ENCODE peak calls at places on chromosomes 3 and 15, in six cellular contexts. R is OCI-LY7, L is GM12865, W is HFF-Myc, G is transverse colon, D is heart left ventricle. Z is an unnamed sample.

GRCh38 chr3:197456271-197457091 is 99.3 kb downstream of the BDH1 start:
- DNase-seq in L (peak), R (no peak), W (peak), G (peak), D (peak), Z (peak)

GRCh38 chr3:24004171-24004938 is 59.3 kb downstream of the NR1D2 start:
- DNase-seq in L (peak), G (no peak), R (no peak), W (no peak), D (no peak), Z (no peak)

GRCh38 chr3:169623971-169624370 is 39.5 kb downstream of the MECOM start:
- DNase-seq in R (no peak), D (no peak), L (no peak), W (no peak), G (no peak), Z (no peak)

GRCh38 chr3:66393486-66394260 is 107.1 kb downstream of the LRIG1 start:
- DNase-seq in R (peak), G (no peak), W (no peak), D (no peak), L (peak), Z (no peak)

GRCh38 chr3:120171134-120171863 is 77.1 kb upstream of the GSK3B start:
- DNase-seq in R (no peak), W (no peak), D (no peak), L (no peak), G (no peak), Z (no peak)

GRCh38 chr3:42755681-42756578 is 17.1 kb downstream of the CCDC13 start:
- DNase-seq in L (peak), D (no peak), R (peak), G (peak), W (no peak), Z (peak)

GRCh38 chr15:41791970-41792637 is 17.8 kb downstream of the MAPKBP1 start:
- DNase-seq in W (no peak), R (no peak), L (no peak), G (no peak), D (no peak), Z (no peak)

GRCh38 chr3:133734305-133734704 is 11.9 kb upstream of the TF start:
- DNase-seq in L (no peak), D (no peak), W (no peak), R (no peak), G (no peak), Z (no peak)

GRCh38 chr15:26113296-26113695 is 250.2 kb upstream of the ATP10A start:
- DNase-seq in G (no peak), L (no peak), R (no peak), W (no peak), D (no peak), Z (no peak)

DNA sequence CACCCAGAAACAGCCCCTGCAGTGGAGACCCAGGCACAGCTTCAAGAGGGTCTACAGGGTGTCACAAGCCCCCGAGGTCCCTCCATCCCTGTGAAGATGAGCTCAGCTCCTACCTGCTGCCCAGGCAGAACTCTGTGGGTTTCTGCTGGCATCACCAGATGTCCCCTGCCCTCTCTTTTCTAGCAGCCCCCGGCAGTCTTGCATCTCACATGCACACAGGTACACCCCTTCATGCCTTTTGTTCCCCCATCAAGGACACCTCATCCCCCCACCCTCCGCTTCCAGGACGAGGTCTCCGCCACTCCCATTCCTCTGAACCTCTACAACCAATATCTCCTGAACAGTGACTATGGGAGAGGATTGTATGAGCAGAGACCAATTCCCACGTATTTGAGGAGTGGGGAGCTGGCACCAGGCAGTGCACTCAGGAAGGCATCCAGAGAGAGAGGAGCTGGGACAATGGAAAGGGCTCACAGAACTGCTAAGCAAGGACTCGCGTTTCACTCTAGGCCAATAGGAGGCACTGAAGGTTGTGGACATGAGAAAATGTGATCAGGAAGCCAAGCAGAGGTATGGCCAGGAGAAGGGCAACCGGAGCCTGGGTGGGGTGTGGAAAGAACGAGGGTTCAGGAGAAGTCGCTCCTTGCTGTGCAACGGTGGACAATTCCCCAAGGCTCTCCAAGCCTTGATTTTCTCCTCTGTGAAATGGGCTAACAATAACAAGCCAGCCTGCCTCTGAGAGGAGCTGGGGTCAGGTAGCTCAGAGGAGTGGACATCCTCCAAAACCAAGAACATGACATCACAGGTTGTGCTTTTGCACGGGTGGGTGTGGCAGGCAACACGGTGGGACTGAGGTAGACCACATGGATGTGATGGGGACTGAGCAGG is 115.2 kb downstream of the CHSY1 start:
- DNase-seq in W (no peak), L (no peak), G (no peak), R (no peak), D (no peak), Z (no peak)
- H3K4me3 ChIP-seq in W (no peak), L (no peak), G (no peak), R (no peak), D (no peak), Z (no peak)

GRCh38 chr15:89175617-89176191 is 45.7 kb downstream of the RLBP1 start:
- DNase-seq in W (no peak), L (no peak), R (no peak), D (no peak), G (no peak), Z (no peak)

GRCh38 chr15:89178307-89178977 is 42.9 kb downstream of the RLBP1 start:
- DNase-seq in L (peak), D (no peak), R (no peak), G (no peak), W (no peak), Z (no peak)

GRCh38 chr15:89174476-89174875 is 46.9 kb downstream of the RLBP1 start:
- DNase-seq in R (no peak), L (no peak), G (no peak), D (no peak), W (no peak), Z (no peak)

GRCh38 chr15:89177633-89178306 is 43.6 kb downstream of the RLBP1 start:
- DNase-seq in R (peak), W (peak), D (peak), L (peak), G (peak), Z (peak)

GRCh38 chr15:89177116-89177515 is 44.3 kb downstream of the RLBP1 start:
- DNase-seq in W (no peak), L (no peak), D (no peak), G (no peak), R (no peak), Z (no peak)
- H3K4me3 ChIP-seq in W (no peak), L (no peak), D (no peak), G (no peak), R (no peak), Z (no peak)

GRCh38 chr15:66388057-66388363 is 1.3 kb downstream of the MAP2K1 start:
- DNase-seq in D (no peak), L (no peak), R (peak), G (no peak), W (no peak), Z (no peak)

GRCh38 chr15:66389859-66390382 is 3.2 kb downstream of the MAP2K1 start:
- DNase-seq in L (peak), W (no peak), D (no peak), G (no peak), R (peak), Z (no peak)

GRCh38 chr15:66390670-66391069 is 4.0 kb downstream of the MAP2K1 start:
- DNase-seq in L (peak), G (peak), R (peak), W (no peak), D (no peak), Z (no peak)

GRCh38 chr15:66388576-66388975 is 1.9 kb downstream of the MAP2K1 start:
- DNase-seq in L (peak), W (no peak), G (no peak), D (no peak), R (peak), Z (no peak)

GRCh38 chr15:66389098-66389858 is 2.6 kb downstream of the MAP2K1 start:
- DNase-seq in G (no peak), R (peak), L (peak), D (no peak), W (no peak), Z (no peak)
- H3K4me3 ChIP-seq in G (no peak), R (peak), L (peak), D (no peak), W (no peak), Z (no peak)

DNA sequence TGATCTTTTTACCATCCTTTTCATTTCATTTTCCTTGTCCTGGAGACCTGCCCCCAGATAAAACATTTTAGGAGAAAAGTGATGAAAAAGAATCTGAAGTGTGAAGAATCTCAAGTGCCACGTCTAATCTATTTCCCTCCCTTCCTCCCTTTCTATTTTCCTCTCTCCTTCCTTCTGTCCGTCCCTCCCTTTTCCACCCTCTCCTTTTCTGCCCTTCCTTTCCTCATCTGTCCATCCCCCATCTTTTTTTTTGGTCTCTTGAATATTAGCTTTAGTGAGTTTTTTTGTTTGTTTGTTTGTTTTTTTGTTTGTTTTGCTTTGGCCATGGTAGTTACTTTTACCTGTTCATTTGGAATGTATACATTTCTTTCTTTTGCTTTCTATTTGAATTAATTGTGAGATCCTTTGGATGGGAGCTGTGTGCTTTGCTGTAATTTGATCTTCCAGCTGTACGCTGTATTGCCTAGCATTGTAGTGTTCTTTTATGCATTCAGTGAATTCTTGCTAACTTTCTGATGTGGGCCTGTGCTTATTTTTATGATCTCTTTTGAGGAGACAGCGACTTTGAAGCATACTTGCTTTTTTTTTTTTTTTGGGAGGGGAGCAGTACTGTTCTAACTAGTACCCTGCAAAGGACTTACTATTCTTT is 19.2 kb downstream of the CDIN1 start:
- DNase-seq in W (no peak), D (no peak), R (no peak), G (no peak), L (no peak), Z (no peak)
- H3K4me3 ChIP-seq in W (no peak), D (no peak), R (no peak), G (no peak), L (no peak), Z (no peak)

DNA sequence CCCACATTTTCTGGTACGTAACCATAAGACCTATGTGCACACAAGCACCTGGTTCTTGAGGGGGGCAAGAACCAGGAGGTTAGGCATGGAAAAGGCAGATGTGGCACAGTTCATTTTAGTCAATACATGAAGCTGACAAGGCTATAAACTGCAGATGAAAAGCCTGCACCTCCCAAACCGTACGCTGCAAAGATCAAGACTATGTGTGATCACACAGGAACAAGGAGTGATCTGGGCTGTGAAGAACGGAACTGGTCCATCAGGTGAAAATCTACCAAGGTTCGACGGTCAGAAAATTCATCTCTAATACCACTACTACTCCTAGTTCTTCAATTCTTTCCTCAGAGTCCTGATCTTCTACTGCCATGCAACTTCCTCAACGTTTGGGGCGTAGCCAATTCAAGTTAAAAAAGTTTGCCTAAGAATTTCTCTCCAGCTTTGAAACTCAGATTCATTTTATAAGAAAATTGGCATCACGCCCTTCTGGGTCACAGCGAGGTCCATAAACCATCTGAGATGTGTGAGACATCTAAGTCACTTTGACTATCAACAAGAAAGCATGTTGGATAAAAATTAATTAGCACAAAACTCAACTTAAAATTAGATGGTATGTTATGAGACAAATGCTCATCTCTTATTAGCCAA is 41.9 kb downstream of the PLD1 start:
- DNase-seq in G (no peak), L (no peak), D (no peak), R (no peak), W (no peak), Z (no peak)
- H3K4me3 ChIP-seq in G (no peak), L (peak), D (peak), R (no peak), W (no peak), Z (no peak)

DNA sequence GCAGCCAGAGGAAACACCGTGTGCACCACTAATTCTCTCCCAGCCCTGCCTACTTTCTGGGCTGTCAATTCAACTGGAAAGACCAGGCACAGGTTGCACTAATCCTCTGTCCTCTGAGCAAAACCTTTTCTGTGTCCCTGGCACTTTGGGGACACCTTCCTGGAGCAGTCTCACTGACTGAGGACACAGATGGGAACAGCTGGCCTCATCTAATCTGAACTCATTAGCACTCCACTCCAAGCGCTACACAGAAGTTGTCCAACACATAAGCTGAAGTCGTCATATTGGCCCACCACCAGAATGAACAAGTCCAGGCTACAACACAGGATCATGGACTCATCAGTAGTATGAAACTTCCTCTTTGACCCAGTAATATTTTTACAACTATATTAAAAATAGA is 17.2 kb downstream of the LTF start:
- DNase-seq in L (no peak), D (no peak), R (no peak), G (no peak), W (no peak), Z (no peak)
- H3K4me3 ChIP-seq in L (no peak), D (no peak), R (no peak), G (no peak), W (no peak), Z (no peak)

DNA sequence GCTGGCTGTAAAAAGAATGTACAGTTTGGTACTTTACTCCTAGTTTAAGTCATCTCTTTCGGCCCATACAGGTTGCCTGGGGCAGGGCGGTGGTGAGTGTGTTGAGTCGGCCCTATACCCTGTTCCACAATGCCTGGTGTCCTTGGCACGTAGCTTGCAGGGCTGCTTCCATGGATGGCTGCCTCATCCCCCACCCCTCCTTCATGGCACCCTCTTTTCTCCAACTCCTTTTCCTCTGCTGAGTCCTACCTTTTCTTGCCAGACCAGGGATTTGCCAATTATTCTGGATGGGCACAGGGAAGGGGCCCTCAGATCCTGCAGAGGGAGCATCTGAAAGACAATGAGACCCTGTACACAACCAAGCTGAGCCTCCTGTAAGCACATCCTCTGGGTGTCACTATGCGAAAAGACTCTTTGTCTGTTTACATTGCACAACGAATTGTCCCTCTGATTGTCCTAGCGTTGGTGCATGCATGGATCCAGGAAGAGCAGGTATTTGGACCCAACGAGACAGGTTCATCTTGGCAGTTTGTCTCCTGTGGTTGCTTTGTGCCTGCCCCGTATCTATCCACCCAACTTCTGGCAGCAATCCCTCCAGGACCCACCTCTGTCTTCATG is 73.6 kb upstream of the CGNL1 start:
- DNase-seq in R (no peak), D (no peak), L (no peak), W (no peak), G (no peak), Z (no peak)
- H3K4me3 ChIP-seq in R (no peak), D (no peak), L (peak), W (no peak), G (no peak), Z (no peak)

GRCh38 chr15:47439146-47439869 is 278.0 kb upstream of the SEMA6D start:
- DNase-seq in W (no peak), D (no peak), G (no peak), L (no peak), R (no peak), Z (no peak)
- H3K4me3 ChIP-seq in W (no peak), D (no peak), G (no peak), L (no peak), R (no peak), Z (no peak)

GRCh38 chr3:128074851-128075515 is 22.7 kb downstream of the SEC61A1 start:
- DNase-seq in W (no peak), D (no peak), R (no peak), G (no peak), L (no peak), Z (no peak)
- H3K4me3 ChIP-seq in W (no peak), D (peak), R (no peak), G (peak), L (no peak), Z (no peak)

DNA sequence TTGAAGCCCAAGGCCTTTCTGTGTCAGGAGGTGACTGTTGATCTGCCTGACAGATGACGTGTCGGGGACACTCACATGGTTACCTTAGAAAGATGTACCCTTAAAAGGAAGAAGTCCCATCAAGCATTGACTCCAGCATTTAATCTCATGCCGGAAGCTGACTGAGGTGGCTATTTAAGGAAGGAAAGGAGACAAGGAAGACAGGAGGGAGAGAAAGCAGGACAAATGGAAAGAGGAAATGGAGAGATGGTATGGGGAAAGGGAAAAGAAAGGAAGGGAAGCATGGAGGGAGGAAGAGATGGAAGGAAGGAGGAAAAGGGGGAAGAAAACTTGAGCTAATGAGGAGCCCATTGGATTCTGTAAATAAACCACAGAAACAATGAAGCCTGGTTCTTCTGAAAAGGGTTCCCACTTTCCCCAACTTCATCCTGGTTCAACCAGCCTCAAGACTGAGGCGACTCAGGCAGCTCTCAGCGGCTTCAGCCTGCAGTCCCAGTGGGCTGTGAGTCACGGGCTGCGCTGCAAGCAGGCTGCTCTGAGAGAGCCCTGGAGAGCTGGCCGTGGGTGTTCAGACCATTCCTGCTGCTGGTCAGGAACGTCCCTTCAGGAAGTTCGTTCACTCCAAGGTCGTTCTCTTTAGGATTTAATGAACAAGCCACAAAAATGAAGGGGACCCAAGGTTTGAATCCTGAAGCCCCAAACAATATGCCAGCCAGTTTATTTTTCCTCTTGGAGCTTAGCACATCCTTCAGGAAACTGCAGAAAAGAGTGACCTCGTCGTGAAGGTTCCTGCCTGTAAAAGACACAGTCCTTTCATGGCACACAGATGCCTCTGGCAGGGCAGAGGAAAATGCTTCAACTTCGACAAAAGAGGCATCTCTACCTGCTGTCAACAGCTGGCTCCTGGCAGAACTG is 69.6 kb upstream of the THBS1 start:
- DNase-seq in W (peak), G (peak), D (peak), R (no peak), L (no peak), Z (no peak)
- H3K4me3 ChIP-seq in W (no peak), G (no peak), D (no peak), R (no peak), L (no peak), Z (no peak)

Z was measured in Caco-2.